ENCODE peak calls at places on chromosome 10, in ten cellular contexts. Q is PC-3; Z is PC-9; K is heart right ventricle; I is HCT116; J is gastrocnemius medialis; E is sigmoid colon; Y is CD8-positive, alpha-beta T cell; U is SJSA1; N is fibroblast of lung. R is an unnamed sample.
A peak's percentile ranks its signal among the peaks of the same experiment; 100 is the strongest.

GRCh38 chr10:24209421-24209770 is 458 bp downstream of the KIAA1217 start:
- DNase-seq in Z (no peak), Y (no peak), J (no peak), N (peak; percentile 66), E (no peak), Q (peak; percentile 72), K (no peak), I (no peak), U (peak; percentile 39), R (peak; percentile 19)

GRCh38 chr10:20855398-20856038 is 41.6 kb downstream of the NEBL start:
- DNase-seq in E (no peak), Z (no peak), Q (peak; percentile 30), I (no peak), U (no peak), J (no peak), N (peak; percentile 29), Y (no peak), K (no peak), R (no peak)

GRCh38 chr10:110081914-110082313 is 74.1 kb downstream of the ADD3 start:
- DNase-seq in J (no peak), N (peak; percentile 75), Q (peak; percentile 85), K (peak; percentile 35), U (peak; percentile 46), I (no peak), Z (no peak), Y (no peak), E (no peak), R (peak; percentile 34)

GRCh38 chr10:86942441-86943315 is 14.7 kb downstream of the MMRN2 start:
- DNase-seq in N (no peak), J (no peak), Y (no peak), I (no peak), U (no peak), Z (no peak), K (no peak), Q (no peak), E (peak; percentile 64), R (no peak)

GRCh38 chr10:102673961-102674511 is 29.8 kb downstream of the TRIM8 start:
- DNase-seq in Y (peak; percentile 71), Q (no peak), E (peak; percentile 82), K (peak; percentile 80), Z (no peak), J (peak; percentile 30), I (no peak), N (peak; percentile 81), U (peak; percentile 42), R (no peak)

GRCh38 chr10:62233494-62234283 is 35.0 kb downstream of the RTKN2 start:
- DNase-seq in Y (no peak), Z (no peak), N (peak; percentile 49), I (no peak), K (no peak), J (no peak), E (no peak), Q (peak; percentile 75), U (peak; percentile 77), R (no peak)

GRCh38 chr10:99551158-99551557 is 18.4 kb downstream of the NKX2-3 start:
- DNase-seq in I (no peak), E (peak; percentile 89), U (no peak), Z (no peak), K (no peak), Y (no peak), J (peak; percentile 18), Q (peak; percentile 38), N (peak; percentile 38), R (peak; percentile 72)

GRCh38 chr10:94212876-94213595 is 149.7 kb downstream of the NOC3L start:
- DNase-seq in K (no peak), I (peak; percentile 7), U (no peak), E (peak; percentile 69), Y (no peak), Z (peak; percentile 30), J (peak; percentile 82), N (no peak), Q (no peak), R (no peak)

DNA sequence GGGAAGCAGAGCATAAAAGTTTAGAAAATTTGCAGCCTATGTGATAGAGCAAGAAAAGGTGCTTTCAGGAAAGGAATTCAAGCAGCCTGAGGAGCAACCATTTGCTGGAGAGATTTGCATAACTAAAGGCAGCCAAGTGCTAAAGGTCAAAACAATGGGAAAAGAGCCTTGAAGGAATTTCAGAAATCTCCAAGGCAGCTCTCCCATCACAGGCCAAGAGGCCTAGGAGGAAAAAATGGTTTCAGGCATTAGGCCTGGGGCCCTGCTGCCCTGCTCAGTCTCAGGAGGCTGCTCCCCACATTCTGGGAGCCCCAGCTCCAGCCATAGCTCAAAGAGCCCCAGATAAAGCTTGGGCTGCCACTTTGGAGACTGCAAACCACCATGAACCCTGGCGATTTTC is 95.9 kb upstream of the UNC5B start:
- DNase-seq in Q (no peak), Y (no peak), J (no peak), U (no peak), Z (no peak), I (no peak), E (no peak), N (no peak), K (no peak), R (no peak)
- H3K9me3 ChIP-seq in Q (peaks cover 10% of the 10 kb centered on the region), Y (peaks cover 4% of the 10 kb centered on the region), J (peaks cover 7% of the 10 kb centered on the region), U (peaks cover 3% of the 10 kb centered on the region), Z (peaks cover 13% of the 10 kb centered on the region), I (peaks cover 13% of the 10 kb centered on the region), E (peaks cover 12% of the 10 kb centered on the region), N (no peaks in the 10 kb centered on the region), K (peaks cover 81% of the 10 kb centered on the region), R (peaks cover 4% of the 10 kb centered on the region)

GRCh38 chr10:6464862-6465430 is 115.1 kb downstream of the PRKCQ start:
- DNase-seq in Z (no peak), Q (no peak), K (no peak), Y (no peak), N (no peak), J (no peak), U (no peak), I (no peak), E (no peak), R (no peak)

GRCh38 chr10:6461961-6462360 is 118.1 kb downstream of the PRKCQ start:
- DNase-seq in U (no peak), Z (no peak), E (no peak), Q (no peak), J (no peak), Y (no peak), N (peak; percentile 34), I (no peak), K (no peak), R (no peak)

GRCh38 chr10:6465854-6466524 is 114.1 kb downstream of the PRKCQ start:
- DNase-seq in K (no peak), Z (no peak), U (no peak), Q (no peak), J (no peak), N (no peak), I (no peak), Y (no peak), E (no peak), R (no peak)

GRCh38 chr10:6469661-6470060 is 110.4 kb downstream of the PRKCQ start:
- DNase-seq in Q (no peak), U (no peak), I (no peak), N (no peak), E (no peak), K (no peak), J (no peak), Z (no peak), Y (no peak), R (no peak)

DNA sequence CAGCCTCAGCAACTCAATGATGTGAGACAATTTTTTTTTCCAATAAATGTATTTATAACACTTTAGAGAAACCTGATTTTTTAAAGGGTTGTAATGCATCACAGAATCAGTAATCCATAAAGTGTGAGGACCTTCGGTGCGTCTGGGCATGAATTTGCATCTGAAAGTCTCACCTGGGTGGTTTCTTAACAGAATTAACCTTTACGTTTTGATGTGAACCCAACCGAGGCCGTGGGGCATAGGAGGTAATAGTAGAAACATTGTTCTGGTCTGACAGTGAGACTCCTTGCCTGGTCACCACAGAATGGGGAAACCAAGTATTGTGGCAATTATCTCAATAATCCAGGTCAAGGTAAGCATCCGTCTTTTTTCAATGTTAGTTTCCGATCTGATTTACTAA is 114.6 kb downstream of the PRKCQ start:
- DNase-seq in J (no peak), Z (no peak), Y (no peak), Q (no peak), N (no peak), U (no peak), I (no peak), E (no peak), K (no peak), R (no peak)
- H3K4me3 ChIP-seq in J (no peak overlapping the region), Z (no peak overlapping the region), Y (no peak overlapping the region), Q (no peak overlapping the region), N (no peak overlapping the region), U (no peak overlapping the region), I (no peak overlapping the region), E (no peak overlapping the region), K (no peak overlapping the region), R (no peak overlapping the region)

GRCh38 chr10:119919823-119920222 is 27.3 kb downstream of the SEC23IP start:
- DNase-seq in Q (no peak), U (no peak), I (no peak), J (no peak), Y (no peak), E (no peak), Z (no peak), K (no peak), N (no peak), R (no peak)

GRCh38 chr10:119917777-119918176 is 25.2 kb downstream of the SEC23IP start:
- DNase-seq in I (no peak), J (no peak), U (no peak), Y (no peak), Q (peak; percentile 6), N (no peak), Z (no peak), K (no peak), E (no peak), R (no peak)

DNA sequence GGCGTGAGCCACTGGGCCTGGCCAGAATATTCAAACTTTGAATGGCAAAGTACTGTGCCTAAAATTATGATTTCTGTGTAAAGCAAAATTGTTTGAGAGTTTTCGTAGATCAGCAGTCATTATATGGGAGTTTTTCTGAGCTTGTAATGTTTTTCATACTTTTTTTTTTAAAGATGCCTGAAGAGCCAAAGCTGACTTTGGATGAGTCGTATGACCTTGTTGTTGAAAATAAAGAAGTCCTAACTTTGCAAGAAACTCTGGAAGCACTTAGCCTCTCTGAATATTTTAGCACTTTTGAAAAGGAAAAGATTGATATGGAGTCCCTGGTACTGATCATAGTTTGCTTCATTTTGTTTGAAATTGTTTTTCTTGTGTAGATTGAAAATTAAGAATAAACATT is 26.7 kb downstream of the SEC23IP start:
- DNase-seq in Q (no peak), U (no peak), K (no peak), J (no peak), Y (no peak), I (no peak), Z (no peak), E (no peak), N (no peak), R (no peak)
- H3K36me3 ChIP-seq in Q (peaks cover 36% of the 10 kb centered on the region), U (peaks cover 78% of the 10 kb centered on the region), K (peaks cover 100% of the 10 kb centered on the region), J (peaks cover 99% of the 10 kb centered on the region), Y (peaks cover 42% of the 10 kb centered on the region), I (peaks cover 59% of the 10 kb centered on the region), Z (no peaks in the 10 kb centered on the region), E (peaks cover 70% of the 10 kb centered on the region), N (peaks cover 6% of the 10 kb centered on the region), R (peaks cover 71% of the 10 kb centered on the region)

GRCh38 chr10:128468462-128468861 is 342.2 kb upstream of the MKI67 start:
- DNase-seq in N (no peak), Q (no peak), J (no peak), E (no peak), I (no peak), K (no peak), U (no peak), Z (no peak), Y (no peak), R (peak; percentile 34)

GRCh38 chr10:128466831-128467371 is 340.7 kb upstream of the MKI67 start:
- DNase-seq in U (no peak), Y (no peak), Z (no peak), N (no peak), K (no peak), J (no peak), I (no peak), Q (no peak), E (no peak), R (no peak)

GRCh38 chr10:128463991-128464755 is 337.9 kb upstream of the MKI67 start:
- DNase-seq in Z (no peak), J (peak; percentile 16), Q (no peak), E (peak; percentile 77), I (peak; percentile 48), K (peak; percentile 73), U (no peak), N (peak; percentile 55), Y (peak; percentile 38), R (no peak)

GRCh38 chr10:128462026-128462425 is 335.8 kb upstream of the MKI67 start:
- DNase-seq in U (no peak), I (no peak), E (no peak), Z (no peak), Q (no peak), N (no peak), Y (no peak), J (no peak), K (no peak), R (no peak)

DNA sequence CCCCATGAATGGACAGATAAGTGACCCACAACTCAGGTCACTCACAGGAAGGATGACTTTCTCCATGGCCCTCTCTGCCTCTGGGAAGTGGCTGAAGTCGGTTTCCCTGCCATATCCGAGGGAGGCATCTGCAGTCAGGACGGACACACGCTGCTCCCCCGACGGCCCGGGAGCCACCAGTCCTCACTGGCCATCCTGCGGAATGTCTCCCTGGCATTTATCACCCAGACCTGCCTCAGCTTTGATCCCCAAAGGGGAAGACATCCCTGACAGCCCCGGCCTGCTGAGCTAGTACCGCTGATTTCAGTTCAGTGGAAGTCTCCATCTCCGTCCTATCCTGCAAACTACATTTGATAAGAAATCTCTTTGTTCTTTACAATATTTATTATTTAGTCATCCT is 339.5 kb upstream of the MKI67 start:
- DNase-seq in K (no peak), E (no peak), Y (no peak), I (no peak), Z (no peak), J (no peak), Q (no peak), N (no peak), U (no peak), R (no peak)
- H3K9me3 ChIP-seq in K (no peaks in the 10 kb centered on the region), E (no peaks in the 10 kb centered on the region), Y (no peaks in the 10 kb centered on the region), I (no peaks in the 10 kb centered on the region), Z (no peaks in the 10 kb centered on the region), J (no peaks in the 10 kb centered on the region), Q (no peaks in the 10 kb centered on the region), N (peaks cover 2% of the 10 kb centered on the region), U (peaks cover 12% of the 10 kb centered on the region), R (no peaks in the 10 kb centered on the region)